ENCODE peak calls at places on chromosomes 6 and 20, in eight cellular contexts. U is SW480; Q is H7; O is activated T-cell treated with anti-CD3 and anti-CD28 coated beads, Interleukin-2, amount 50 U/mL, for 72 hours; F is IMR-90; J is NCI-H1092; A is uterus; R is ELF-1. H is an unnamed sample.

GRCh38 chr6:117555882-117556498 is 46.3 kb downstream of the GOPC start:
- DNase-seq in Q (no peak), O (peak; percentile 21), F (peak; percentile 31), R (no peak), A (peak; percentile 50), U (peak; percentile 5), J (no peak), H (no peak)

GRCh38 chr6:156182356-156182755 is 594.8 kb upstream of the ARID1B start:
- DNase-seq in J (no peak), F (no peak), U (no peak), O (no peak), R (no peak), A (no peak), Q (no peak), H (no peak)

GRCh38 chr6:105320766-105321165 is 82.1 kb downstream of the PREP start:
- DNase-seq in J (peak; percentile 65), O (no peak), Q (no peak), R (no peak), A (no peak), F (no peak), U (no peak), H (no peak)

GRCh38 chr6:170081556-170081955 is 209.3 kb downstream of the DLL1 start:
- DNase-seq in O (no peak), Q (no peak), U (no peak), A (no peak), J (no peak), F (no peak), R (no peak), H (no peak)

GRCh38 chr20:57065646-57066045 is 200.8 kb downstream of the BMP7 start:
- DNase-seq in J (no peak), R (peak; percentile 67), U (no peak), Q (no peak), O (no peak), A (no peak), F (no peak), H (no peak)

GRCh38 chr6:134539865-134540323 is 222.0 kb upstream of the SGK1 start:
- DNase-seq in F (no peak), U (peak; percentile 21), J (no peak), O (no peak), R (no peak), A (peak; percentile 22), Q (no peak), H (peak; percentile 51)

GRCh38 chr6:118705799-118706481 is 54.5 kb upstream of the CEP85L start:
- DNase-seq in F (peak; percentile 36), Q (peak; percentile 41), O (peak; percentile 39), A (peak; percentile 25), J (no peak), U (no peak), R (peak; percentile 61), H (peak; percentile 75)

GRCh38 chr20:38805958-38806854 is 709 bp downstream of the PPP1R16B start:
- DNase-seq in J (peak; percentile 39), U (no peak), R (no peak), A (no peak), Q (peak; percentile 76), O (peak; percentile 56), F (no peak), H (no peak)

GRCh38 chr6:100458841-100459154 is 5.9 kb downstream of the SIM1 start:
- DNase-seq in J (no peak), A (no peak), U (no peak), O (no peak), R (no peak), Q (no peak), F (no peak), H (no peak)

GRCh38 chr6:39314273-39314790 is at the start of gene KCNK17:
- DNase-seq in F (no peak), Q (peak; percentile 89), J (no peak), O (no peak), R (no peak), A (no peak), U (no peak), H (no peak)

GRCh38 chr6:133814235-133814634 is 74.7 kb upstream of the TCF21 start:
- DNase-seq in F (peak; percentile 58), R (no peak), A (no peak), O (no peak), U (no peak), J (no peak), Q (no peak), H (no peak)

GRCh38 chr6:127111526-127111925 is 6.9 kb upstream of the RSPO3 start:
- DNase-seq in U (no peak), R (no peak), F (no peak), O (no peak), Q (no peak), J (no peak), A (no peak), H (no peak)

GRCh38 chr6:73985891-73986290 is 289.9 kb downstream of the CD109 start:
- DNase-seq in A (no peak), R (no peak), U (no peak), O (no peak), Q (peak; percentile 21), F (no peak), J (no peak), H (no peak)

GRCh38 chr6:32845381-32845884 is 1.6 kb upstream of the PSMB8 start:
- DNase-seq in F (no peak), U (no peak), J (no peak), Q (peak; percentile 20), R (no peak), A (no peak), O (peak; percentile 50), H (no peak)

GRCh38 chr20:9942736-9943135 is 92.1 kb upstream of the ANKEF1 start:
- DNase-seq in A (no peak), Q (no peak), F (no peak), R (no peak), U (no peak), O (no peak), J (no peak), H (no peak)

GRCh38 chr6:15780437-15780836 is 117.6 kb upstream of the DTNBP1 start:
- DNase-seq in F (no peak), U (no peak), Q (no peak), J (no peak), A (no peak), O (no peak), R (no peak), H (no peak)

GRCh38 chr6:138485005-138485545 is 14.2 kb downstream of the NHSL1 start:
- DNase-seq in F (peak; percentile 8), U (no peak), Q (no peak), O (no peak), R (peak; percentile 24), A (no peak), J (peak; percentile 20), H (no peak)

GRCh38 chr6:52598123-52598823 is 21.4 kb upstream of the TRAM2 start:
- DNase-seq in U (peak; percentile 65), J (peak; percentile 21), F (peak; percentile 74), R (peak; percentile 89), O (peak; percentile 21), Q (peak; percentile 80), A (peak; percentile 78), H (no peak)

GRCh38 chr6:52209672-52210626 is 23.8 kb downstream of the IL17A start:
- DNase-seq in O (no peak), Q (no peak), A (no peak), F (no peak), R (no peak), J (no peak), U (no peak), H (no peak)

GRCh38 chr20:31712564-31713311 is 9.9 kb downstream of the BCL2L1 start:
- DNase-seq in U (peak; percentile 98), Q (peak; percentile 88), A (peak; percentile 88), J (no peak), O (no peak), R (peak; percentile 94), F (peak; percentile 82), H (peak; percentile 90)

GRCh38 chr6:69846770-69847506 is 19.4 kb upstream of the COL19A1 start:
- DNase-seq in O (no peak), J (no peak), U (no peak), Q (no peak), R (no peak), A (no peak), F (no peak), H (no peak)

GRCh38 chr6:144265390-144265789 is 19.7 kb upstream of the UTRN start:
- DNase-seq in U (no peak), Q (peak; percentile 79), A (no peak), F (peak; percentile 61), R (peak; percentile 87), O (no peak), J (no peak), H (peak; percentile 44)

GRCh38 chr6:151402228-151402627 is 10.9 kb upstream of the ZBTB2 start:
- DNase-seq in F (no peak), J (no peak), Q (no peak), A (no peak), R (no peak), U (no peak), O (no peak), H (no peak)

GRCh38 chr6:146912730-146913680 is 291.2 kb upstream of the STXBP5 start:
- DNase-seq in R (no peak), U (no peak), A (no peak), Q (no peak), F (no peak), J (no peak), O (no peak), H (no peak)

GRCh38 chr6:105193647-105194046 is 13.8 kb upstream of the POPDC3 start:
- DNase-seq in Q (no peak), U (no peak), A (no peak), J (no peak), R (no peak), O (no peak), F (peak; percentile 80), H (no peak)

GRCh38 chr6:29552512-29553051 is 7.0 kb downstream of the UBD start:
- DNase-seq in J (no peak), O (no peak), A (no peak), R (no peak), F (peak; percentile 79), Q (peak; percentile 61), U (peak; percentile 16), H (no peak)

GRCh38 chr20:49725694-49726093 is 12.0 kb upstream of the B4GALT5 start:
- DNase-seq in U (no peak), A (no peak), J (no peak), Q (no peak), F (no peak), R (no peak), O (no peak), H (no peak)

GRCh38 chr20:32505723-32506473 is 79.2 kb downstream of the NOL4L start:
- DNase-seq in J (no peak), U (no peak), F (no peak), Q (no peak), A (no peak), O (no peak), R (no peak), H (no peak)

GRCh38 chr6:34223381-34223963 is 13.2 kb upstream of the HMGA1 start:
- DNase-seq in U (no peak), F (no peak), R (peak; percentile 81), O (no peak), J (no peak), A (peak; percentile 50), Q (no peak), H (no peak)

GRCh38 chr6:126716826-126717514 is 377.1 kb downstream of the CENPW start:
- DNase-seq in U (no peak), F (peak; percentile 11), J (no peak), A (no peak), O (no peak), R (no peak), Q (no peak), H (peak; percentile 21)

GRCh38 chr20:2293971-2294370 is 1.8 kb upstream of the TGM3 start:
- DNase-seq in Q (no peak), R (no peak), O (no peak), F (no peak), J (no peak), A (no peak), U (no peak), H (no peak)

GRCh38 chr20:60206259-60206658 is 248.0 kb downstream of the CDH26 start:
- DNase-seq in Q (peak; percentile 73), U (peak; percentile 75), A (no peak), F (peak; percentile 49), J (peak; percentile 4), R (peak; percentile 75), O (no peak), H (no peak)

GRCh38 chr6:118739976-118740771 is 88.8 kb upstream of the CEP85L start:
- DNase-seq in U (no peak), Q (no peak), R (no peak), J (no peak), A (no peak), F (peak; percentile 34), O (no peak), H (no peak)

GRCh38 chr6:143018955-143019354 is 41.7 kb upstream of the AIG1 start:
- DNase-seq in Q (no peak), J (no peak), U (no peak), R (no peak), O (no peak), A (no peak), F (peak; percentile 20), H (no peak)